ENCODE peak calls at places on chromosomes 11 and 22, in ten cellular contexts. B, I, U, N, K, S, M, Y, T and R are unnamed samples.

GRCh38 chr11:112797653-112798293 is 163.4 kb upstream of the NCAM1 start:
- DNase-seq in B (no peak), I (no peak), U (no peak), N (peak), K (peak), S (peak), M (peak), Y (no peak), T (no peak), R (no peak)

GRCh38 chr11:464316-464715 is 14.2 kb downstream of the PTDSS2 start:
- DNase-seq in B (no peak), I (no peak), U (no peak), N (no peak), K (no peak), S (no peak), M (no peak), Y (no peak), T (no peak), R (no peak)

GRCh38 chr22:32847067-32847491 is 45.6 kb downstream of the TIMP3 start:
- DNase-seq in B (no peak), I (no peak), U (peak), N (no peak), K (peak), S (peak), M (no peak), Y (no peak), T (peak), R (no peak)

GRCh38 chr11:5159806-5160205 is 5.2 kb upstream of the OR52A1 start:
- DNase-seq in B (no peak), I (no peak), U (no peak), N (no peak), K (no peak), S (no peak), M (no peak), Y (no peak), T (no peak), R (no peak)

GRCh38 chr11:15150507-15150906 is 35.8 kb downstream of the INSC start:
- DNase-seq in B (no peak), I (no peak), U (no peak), N (no peak), K (no peak), S (no peak), M (no peak), Y (no peak), T (no peak), R (no peak)

GRCh38 chr22:32448980-32449379 is 15.3 kb downstream of the BPIFC start:
- DNase-seq in B (no peak), I (no peak), U (no peak), N (no peak), K (no peak), S (no peak), M (no peak), Y (no peak), T (no peak), R (no peak)

GRCh38 chr11:123560001-123560400 is 94.4 kb downstream of the SCN3B start:
- DNase-seq in B (no peak), I (no peak), U (peak), N (no peak), K (peak), S (peak), M (no peak), Y (no peak), T (no peak), R (no peak)

GRCh38 chr22:24695958-24696511 is 78.5 kb downstream of the PIWIL3 start:
- DNase-seq in B (no peak), I (no peak), U (no peak), N (no peak), K (peak), S (peak), M (peak), Y (no peak), T (no peak), R (no peak)

GRCh38 chr11:126598344-126599092 is 243.0 kb downstream of the ST3GAL4 start:
- DNase-seq in B (no peak), I (no peak), U (no peak), N (no peak), K (no peak), S (no peak), M (no peak), Y (no peak), T (no peak), R (no peak)

GRCh38 chr11:10272132-10272531 is 21.9 kb downstream of the SBF2 start:
- DNase-seq in B (no peak), I (no peak), U (no peak), N (no peak), K (no peak), S (no peak), M (no peak), Y (no peak), T (no peak), R (no peak)

GRCh38 chr22:32200752-32201151 is 4.1 kb downstream of the RFPL2 start:
- DNase-seq in B (no peak), I (no peak), U (no peak), N (no peak), K (no peak), S (no peak), M (no peak), Y (no peak), T (no peak), R (no peak)

GRCh38 chr11:382081-382643 is 11.8 kb upstream of the PKP3 start:
- DNase-seq in B (no peak), I (no peak), U (no peak), N (no peak), K (no peak), S (no peak), M (no peak), Y (no peak), T (no peak), R (no peak)

GRCh38 chr22:22810018-22810427 is 77.6 kb upstream of the IGLL5 start:
- DNase-seq in B (peak), I (peak), U (no peak), N (peak), K (peak), S (peak), M (no peak), Y (no peak), T (no peak), R (peak)

GRCh38 chr11:69359735-69360470 is 65.9 kb downstream of the MYEOV start:
- DNase-seq in B (no peak), I (no peak), U (no peak), N (no peak), K (peak), S (peak), M (peak), Y (no peak), T (no peak), R (no peak)

GRCh38 chr11:127898422-127899365 is 688.7 kb downstream of the ETS1 start:
- DNase-seq in B (no peak), I (no peak), U (no peak), N (no peak), K (no peak), S (no peak), M (no peak), Y (no peak), T (no peak), R (no peak)

GRCh38 chr11:99589771-99590170 is 569.0 kb downstream of the CNTN5 start:
- DNase-seq in B (no peak), I (no peak), U (no peak), N (no peak), K (no peak), S (no peak), M (no peak), Y (no peak), T (no peak), R (no peak)

GRCh38 chr11:120524536-120525085 is 13.1 kb downstream of the GRIK4 start:
- DNase-seq in B (no peak), I (no peak), U (no peak), N (no peak), K (no peak), S (no peak), M (no peak), Y (no peak), T (no peak), R (no peak)

GRCh38 chr22:29478326-29479276 is 1.4 kb upstream of the NEFH start:
- DNase-seq in B (peak), I (no peak), U (no peak), N (peak), K (peak), S (no peak), M (peak), Y (no peak), T (peak), R (no peak)

DNA sequence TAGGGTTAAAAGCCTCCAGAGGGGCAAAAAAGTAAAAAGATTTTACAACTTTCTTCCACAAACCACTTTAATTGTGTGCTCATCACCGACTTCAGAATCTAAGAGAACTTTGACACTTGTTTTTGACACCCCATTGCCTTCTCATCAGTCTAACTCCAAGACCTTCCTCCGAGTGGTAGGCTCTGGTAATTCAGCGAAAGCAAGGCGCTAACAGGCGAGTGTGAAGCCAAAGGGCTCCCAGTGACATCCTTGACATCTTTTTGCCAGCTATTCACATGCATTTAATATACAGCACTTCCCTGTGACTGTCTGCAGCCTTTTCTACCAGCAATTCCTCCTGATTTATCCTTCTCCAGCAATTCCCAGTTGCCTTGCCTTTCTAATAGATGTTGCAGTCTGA is 39.3 kb downstream of the SNX19 start:
- DNase-seq in B (no peak), I (no peak), U (no peak), N (no peak), K (no peak), S (no peak), M (no peak), Y (no peak), T (no peak), R (no peak)
- TF ChIP-seq CTCF in B (no peak), I (no peak), U (no peak), N (no peak), K (no peak), S (no peak), M (no peak), Y (no peak), T (no peak), R (no peak)

DNA sequence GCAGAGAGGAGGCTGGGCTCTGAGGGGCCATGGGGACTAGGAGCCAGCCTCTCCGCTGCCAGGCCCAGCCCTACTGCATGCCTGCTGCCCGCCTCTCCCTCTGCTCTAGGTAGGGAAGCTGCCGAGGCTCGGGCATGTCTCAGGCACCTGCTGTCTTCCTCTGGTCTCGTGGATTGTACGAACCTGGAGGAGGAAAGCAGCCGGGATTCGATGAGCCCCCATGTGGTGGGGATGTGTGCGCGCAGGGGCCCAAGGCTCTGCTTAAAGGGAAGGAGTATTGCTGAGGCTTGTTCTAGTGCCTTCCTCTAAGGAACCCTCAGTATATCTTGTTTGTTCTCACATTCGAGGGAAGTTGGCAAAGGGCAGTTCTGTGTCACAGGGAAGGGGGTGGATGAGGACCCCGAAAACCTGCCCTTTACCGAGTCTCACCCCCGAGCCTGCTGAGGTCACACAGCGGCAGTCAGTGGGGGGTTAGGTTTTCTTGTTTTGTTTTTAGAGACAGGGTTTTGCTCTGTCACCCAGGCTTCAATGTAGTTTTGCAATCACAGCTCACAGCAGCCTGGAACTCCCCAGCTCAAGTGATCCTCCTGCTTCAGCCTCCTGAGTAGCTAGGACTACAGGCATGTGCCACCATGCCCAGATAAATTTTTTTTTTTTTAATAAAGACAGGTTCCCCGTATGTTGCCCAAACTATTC is 21.3 kb downstream of the DAGLA start:
- DNase-seq in B (peak), I (no peak), U (no peak), N (peak), K (no peak), S (no peak), M (peak), Y (no peak), T (no peak), R (no peak)
- TF ChIP-seq CTCF in B (peak), I (no peak), U (no peak), N (peak), K (peak), S (peak), M (no peak), Y (peak), T (no peak), R (peak)

DNA sequence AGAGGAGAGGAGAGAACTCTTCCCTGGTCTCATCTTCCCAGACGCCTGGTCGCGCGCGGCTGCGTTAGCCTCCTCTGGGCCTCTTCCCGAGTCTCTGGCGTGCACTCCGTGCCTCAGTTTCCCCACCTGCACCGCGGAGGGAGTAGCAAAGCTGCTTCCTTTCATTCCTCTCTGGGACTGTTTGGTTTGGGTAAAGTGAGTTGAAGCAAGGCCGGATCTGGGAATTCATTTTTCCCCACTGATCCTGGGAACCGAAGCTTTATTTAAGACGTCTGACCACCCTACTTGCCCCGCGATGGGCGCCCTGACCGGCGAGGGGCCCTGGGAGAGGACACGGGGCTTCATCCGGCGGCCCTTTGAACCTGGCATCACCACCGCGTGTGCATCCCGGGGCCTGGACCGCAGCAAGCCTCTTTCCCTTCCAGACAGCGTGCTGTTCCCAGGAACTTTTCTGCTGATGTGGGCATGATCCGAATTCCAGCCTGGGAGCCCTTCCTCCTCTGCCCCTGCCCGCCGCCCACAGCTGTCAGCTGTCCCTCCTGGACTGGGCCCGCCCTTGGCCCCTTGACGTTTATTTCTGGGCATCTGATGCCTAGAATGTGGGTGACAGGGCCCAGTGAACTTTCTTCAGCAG is 758 bp downstream of the LDLRAD3 start:
- DNase-seq in B (no peak), I (no peak), U (no peak), N (no peak), K (peak), S (peak), M (no peak), Y (no peak), T (peak), R (no peak)
- TF ChIP-seq CTCF in B (no peak), I (no peak), U (no peak), N (no peak), K (no peak), S (no peak), M (no peak), Y (no peak), T (no peak), R (no peak)

GRCh38 chr11:75768112-75768908 is at the start of gene DGAT2:
- DNase-seq in B (peak), I (peak), U (peak), N (peak), K (peak), S (peak), M (peak), Y (no peak), T (peak), R (peak)
- TF ChIP-seq CTCF in B (no peak), I (no peak), U (no peak), N (no peak), K (peak), S (no peak), M (no peak), Y (no peak), T (peak), R (peak)